ENCODE peak calls at places on chromosomes 1 and 21, in seven cellular contexts. B is left ventricle myocardium inferior; O is testis; C is activated CD4-positive, alpha-beta T cell treated with anti-CD3 and anti-CD28 coated beads for 48 hours; Y is RPMI7951; T is AG08395; W is left colon. Q is an unnamed sample.

GRCh38 chr1:168554603-168555520 is 11.1 kb upstream of the XCL2 start:
- DNase-seq in O (no peak), B (no peak), T (no peak), W (no peak), Y (no peak), C (no peak), Q (no peak)

GRCh38 chr1:243731301-243731891 is 118.6 kb downstream of the AKT3 start:
- DNase-seq in T (no peak), W (peak; percentile 26), Y (peak; percentile 78), O (peak; percentile 82), C (no peak), B (no peak), Q (no peak)

GRCh38 chr1:219880765-219881457 is 47.4 kb downstream of the SLC30A10 start:
- DNase-seq in C (no peak), T (no peak), O (no peak), Y (no peak), B (no peak), W (no peak), Q (no peak)

GRCh38 chr1:204076891-204077290 is 4.0 kb downstream of the SOX13 start:
- DNase-seq in O (no peak), T (peak; percentile 45), W (no peak), B (no peak), Y (peak; percentile 18), C (no peak), Q (no peak)

GRCh38 chr1:37734629-37735591 is 30.0 kb downstream of the EPHA10 start:
- DNase-seq in B (no peak), O (no peak), T (no peak), W (peak; percentile 93), C (peak; percentile 37), Y (no peak), Q (no peak)

GRCh38 chr21:46009951-46010655 is 28.5 kb downstream of the COL6A1 start:
- DNase-seq in W (no peak), C (no peak), O (peak; percentile 12), B (no peak), Y (no peak), T (no peak), Q (no peak)

GRCh38 chr21:45293726-45294401 is 6.2 kb upstream of the POFUT2 start:
- DNase-seq in O (no peak), T (no peak), Y (no peak), B (peak; percentile 23), W (peak; percentile 10), C (no peak), Q (no peak)

GRCh38 chr1:178580096-178580495 is 67.2 kb downstream of the TEX35 start:
- DNase-seq in T (no peak), O (no peak), B (no peak), Y (no peak), C (no peak), W (no peak), Q (no peak)

GRCh38 chr21:26167593-26167992 is 3.0 kb downstream of the APP start:
- DNase-seq in Y (no peak), O (no peak), C (no peak), W (no peak), B (no peak), T (no peak), Q (no peak)

GRCh38 chr1:53583021-53583902 is 124.1 kb downstream of the DMRTB1 start:
- DNase-seq in Y (peak; percentile 70), O (no peak), B (no peak), W (no peak), T (peak; percentile 87), C (no peak), Q (no peak)

GRCh38 chr1:227775841-227776240 is 39.6 kb upstream of the PRSS38 start:
- DNase-seq in Y (peak; percentile 38), T (no peak), O (no peak), B (no peak), W (no peak), C (no peak), Q (no peak)

GRCh38 chr1:154115180-154115579 is 39.7 kb downstream of the NUP210L start:
- DNase-seq in Y (no peak), B (no peak), T (no peak), W (no peak), O (no peak), C (no peak), Q (no peak)

GRCh38 chr1:177800386-177801058 is 169.3 kb downstream of the SEC16B start:
- DNase-seq in B (no peak), O (no peak), Y (peak; percentile 46), C (no peak), W (no peak), T (peak; percentile 72), Q (peak; percentile 56)

GRCh38 chr1:38569932-38570356 is 289.6 kb downstream of the RRAGC start:
- DNase-seq in Y (no peak), W (no peak), O (no peak), T (no peak), B (no peak), C (no peak), Q (no peak)

GRCh38 chr1:209797978-209798639 is 7.8 kb downstream of the IRF6 start:
- DNase-seq in B (no peak), W (no peak), C (no peak), O (no peak), T (peak; percentile 67), Y (peak; percentile 6), Q (no peak)

GRCh38 chr1:51410568-51411460 is 80.5 kb upstream of the TTC39A start:
- DNase-seq in B (no peak), O (no peak), W (no peak), T (peak; percentile 5), C (no peak), Y (no peak), Q (no peak)

GRCh38 chr1:161817155-161817730 is 51.1 kb downstream of the ATF6 start:
- DNase-seq in W (no peak), Y (no peak), T (no peak), C (no peak), B (no peak), O (no peak), Q (no peak)

GRCh38 chr1:9376886-9377333 is 84.2 kb downstream of the SPSB1 start:
- DNase-seq in Y (peak; percentile 72), C (no peak), B (peak; percentile 59), T (peak; percentile 55), W (no peak), O (peak; percentile 79), Q (no peak)

GRCh38 chr1:9143250-9143649 is 14.3 kb upstream of the GPR157 start:
- DNase-seq in W (no peak), O (no peak), Y (peak; percentile 93), C (no peak), B (no peak), T (peak; percentile 86), Q (no peak)

GRCh38 chr1:89567797-89568196 is 43.2 kb downstream of the LRRC8B start:
- DNase-seq in Y (no peak), B (no peak), T (no peak), C (no peak), W (no peak), O (no peak), Q (no peak)

GRCh38 chr1:913491-914252 is 10.1 kb upstream of the SAMD11 start:
- DNase-seq in T (no peak), B (no peak), O (no peak), W (no peak), Y (no peak), C (no peak), Q (no peak)

GRCh38 chr1:221892301-221892830 is 150.5 kb upstream of the DUSP10 start:
- DNase-seq in T (no peak), Y (no peak), B (no peak), C (no peak), O (no peak), W (no peak), Q (no peak)

GRCh38 chr1:240701412-240701811 is 89.5 kb upstream of the GREM2 start:
- DNase-seq in O (no peak), T (peak; percentile 79), B (no peak), W (no peak), C (no peak), Y (peak; percentile 60), Q (no peak)

GRCh38 chr21:41957991-41958766 is 4.4 kb upstream of the C2CD2 start:
- DNase-seq in T (peak; percentile 85), O (peak; percentile 71), B (peak; percentile 75), Y (peak; percentile 98), W (peak; percentile 40), C (no peak), Q (no peak)

GRCh38 chr1:37930246-37931142 is 16.4 kb downstream of the INPP5B start:
- DNase-seq in C (peak; percentile 63), T (no peak), Y (no peak), W (no peak), B (peak; percentile 34), O (no peak), Q (no peak)

GRCh38 chr1:151596166-151596933 is 15.5 kb upstream of the SNX27 start:
- DNase-seq in T (no peak), B (no peak), O (peak; percentile 30), Y (peak; percentile 59), C (no peak), W (no peak), Q (no peak)

GRCh38 chr1:226475112-226475511 is 67.2 kb upstream of the PARP1 start:
- DNase-seq in Y (no peak), W (no peak), C (no peak), T (no peak), B (no peak), O (no peak), Q (peak; percentile 37)

GRCh38 chr1:61170328-61171238 is 88.2 kb downstream of the NFIA start:
- DNase-seq in O (no peak), Y (no peak), W (no peak), B (no peak), C (no peak), T (peak; percentile 46), Q (no peak)

GRCh38 chr1:226982451-226983177 is 42.5 kb downstream of the COQ8A start:
- DNase-seq in C (no peak), Y (no peak), O (peak; percentile 13), T (no peak), W (no peak), B (no peak), Q (no peak)

GRCh38 chr1:177092001-177092400 is 72.5 kb downstream of the ASTN1 start:
- DNase-seq in T (no peak), Y (no peak), B (no peak), W (no peak), C (no peak), O (no peak), Q (no peak)

GRCh38 chr1:230268371-230269170 is 157.6 kb downstream of the PGBD5 start:
- DNase-seq in T (peak; percentile 90), Y (peak; percentile 59), B (no peak), C (peak; percentile 24), W (peak; percentile 69), O (peak; percentile 58), Q (peak; percentile 37)

GRCh38 chr1:236156512-236157208 is 14.3 kb downstream of the GPR137B start:
- DNase-seq in W (peak; percentile 35), C (peak; percentile 28), O (no peak), B (no peak), Y (no peak), T (no peak), Q (no peak)

GRCh38 chr1:88001460-88001859 is 672.8 kb downstream of the LMO4 start:
- DNase-seq in Y (peak; percentile 29), T (peak; percentile 64), O (no peak), B (no peak), C (no peak), W (no peak), Q (no peak)

GRCh38 chr1:225519166-225519863 is 91.5 kb upstream of the LBR start:
- DNase-seq in Y (no peak), W (no peak), C (no peak), T (no peak), O (no peak), B (peak; percentile 31), Q (no peak)

GRCh38 chr1:27342778-27343638 is 1.2 kb downstream of the SYTL1 start:
- DNase-seq in W (peak; percentile 63), C (peak; percentile 65), B (no peak), Y (no peak), T (no peak), O (no peak), Q (peak; percentile 80)

GRCh38 chr21:43467785-43468184 is 40.9 kb upstream of the SIK1 start:
- DNase-seq in T (no peak), B (no peak), O (no peak), Y (no peak), C (no peak), W (no peak), Q (peak; percentile 3)

GRCh38 chr1:51990478-51990965 is at the start of gene RAB3B:
- DNase-seq in B (peak; percentile 32), Y (peak; percentile 62), C (peak; percentile 89), T (peak; percentile 92), O (peak; percentile 77), W (peak; percentile 83), Q (no peak)

Q was measured in DND-41.